ENCODE peak calls at places on chromosomes 6 and 20, in five cellular contexts. One of them, this sample, is unnamed.

GRCh38 chr6:12384417-12384912 is 94.3 kb downstream of the EDN1 start:
- DNase-seq in Peyer's patch: no peak
- DNase-seq in endothelial cell of umbilical vein: no peak
- DNase-seq in lower lobe of right lung: no peak
- DNase-seq in stomach: no peak
- DNase-seq in this sample: no peak

GRCh38 chr20:50924261-50924660 is 7.0 kb downstream of the ADNP start:
- DNase-seq in Peyer's patch: no peak
- DNase-seq in lower lobe of right lung: no peak
- DNase-seq in stomach: no peak
- DNase-seq in endothelial cell of umbilical vein: no peak
- DNase-seq in this sample: no peak

GRCh38 chr6:53961679-53962370 is 149.4 kb upstream of the MLIP start:
- DNase-seq in Peyer's patch: no peak
- DNase-seq in stomach: no peak
- DNase-seq in lower lobe of right lung: no peak
- DNase-seq in endothelial cell of umbilical vein: no peak
- DNase-seq in this sample: no peak

GRCh38 chr6:83431545-83432165 is 804 bp upstream of the ME1 start:
- DNase-seq in stomach: peak; percentile 48
- DNase-seq in Peyer's patch: peak; percentile 87
- DNase-seq in lower lobe of right lung: no peak
- DNase-seq in endothelial cell of umbilical vein: no peak
- DNase-seq in this sample: peak; percentile 41

GRCh38 chr6:27312146-27312949 is at the start of gene POM121L2:
- DNase-seq in stomach: peak; percentile 80
- DNase-seq in lower lobe of right lung: peak; percentile 69
- DNase-seq in Peyer's patch: peak; percentile 86
- DNase-seq in endothelial cell of umbilical vein: peak; percentile 65
- DNase-seq in this sample: peak; percentile 77

GRCh38 chr6:112269979-112270378 is 15.6 kb upstream of the LAMA4 start:
- DNase-seq in Peyer's patch: no peak
- DNase-seq in stomach: no peak
- DNase-seq in endothelial cell of umbilical vein: no peak
- DNase-seq in lower lobe of right lung: no peak
- DNase-seq in this sample: no peak

GRCh38 chr6:139402935-139403386 is 28.5 kb upstream of the CITED2 start:
- DNase-seq in Peyer's patch: no peak
- DNase-seq in lower lobe of right lung: no peak
- DNase-seq in stomach: no peak
- DNase-seq in endothelial cell of umbilical vein: peak; percentile 67
- DNase-seq in this sample: no peak

GRCh38 chr20:32969356-32970114 is 34.7 kb downstream of the SUN5 start:
- DNase-seq in endothelial cell of umbilical vein: no peak
- DNase-seq in Peyer's patch: peak; percentile 35
- DNase-seq in lower lobe of right lung: no peak
- DNase-seq in stomach: no peak
- DNase-seq in this sample: peak; percentile 7

GRCh38 chr6:72296375-72296774 is 325.5 kb upstream of the KCNQ5 start:
- DNase-seq in stomach: no peak
- DNase-seq in Peyer's patch: no peak
- DNase-seq in endothelial cell of umbilical vein: no peak
- DNase-seq in lower lobe of right lung: no peak
- DNase-seq in this sample: no peak

GRCh38 chr6:85674604-85675003 is 31.9 kb upstream of the SYNCRIP start:
- DNase-seq in stomach: no peak
- DNase-seq in lower lobe of right lung: no peak
- DNase-seq in Peyer's patch: no peak
- DNase-seq in endothelial cell of umbilical vein: no peak
- DNase-seq in this sample: no peak

GRCh38 chr6:41370488-41371111 is 35.2 kb downstream of the NCR2 start:
- DNase-seq in endothelial cell of umbilical vein: no peak
- DNase-seq in stomach: no peak
- DNase-seq in Peyer's patch: no peak
- DNase-seq in lower lobe of right lung: no peak
- DNase-seq in this sample: no peak

GRCh38 chr20:846894-847278 is 13.4 kb downstream of the FAM110A start:
- DNase-seq in endothelial cell of umbilical vein: no peak
- DNase-seq in stomach: no peak
- DNase-seq in lower lobe of right lung: peak; percentile 63
- DNase-seq in Peyer's patch: peak; percentile 75
- DNase-seq in this sample: no peak

GRCh38 chr6:13286185-13286584 is 42.2 kb downstream of the TBC1D7 start:
- DNase-seq in Peyer's patch: no peak
- DNase-seq in endothelial cell of umbilical vein: no peak
- DNase-seq in lower lobe of right lung: no peak
- DNase-seq in stomach: no peak
- DNase-seq in this sample: no peak

GRCh38 chr6:54856137-54856536 is 9.6 kb downstream of the FAM83B start:
- DNase-seq in endothelial cell of umbilical vein: no peak
- DNase-seq in Peyer's patch: peak; percentile 70
- DNase-seq in lower lobe of right lung: no peak
- DNase-seq in stomach: peak; percentile 44
- DNase-seq in this sample: no peak

DNA sequence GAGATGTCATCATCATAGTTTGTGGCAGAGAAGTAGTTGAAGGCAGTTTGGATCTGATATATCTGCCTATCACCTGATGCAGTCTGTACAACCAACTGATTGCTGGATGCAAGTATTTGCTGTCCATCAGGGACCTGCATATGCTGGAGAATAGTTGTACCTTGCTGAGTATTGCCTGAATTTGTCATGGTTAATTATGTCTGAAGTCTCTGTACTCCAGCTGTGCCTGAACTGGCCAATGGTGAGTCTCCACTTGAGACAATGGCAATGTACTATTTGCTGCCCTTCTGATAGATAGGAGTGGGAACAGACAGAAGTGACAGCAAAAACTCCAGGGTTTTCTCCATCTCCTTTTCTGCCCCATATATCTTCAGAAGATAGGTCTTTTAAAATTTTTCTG is 531.5 kb downstream of the EPHA7 start:
- DNase-seq in Peyer's patch: no peak
- DNase-seq in endothelial cell of umbilical vein: no peak
- DNase-seq in lower lobe of right lung: no peak
- DNase-seq in stomach: no peak
- DNase-seq in this sample: no peak
- H3K9me3 ChIP-seq in Peyer's patch: no peaks in the 10 kb centered on the region
- H3K9me3 ChIP-seq in endothelial cell of umbilical vein: no peaks in the 10 kb centered on the region
- H3K9me3 ChIP-seq in lower lobe of right lung: no peaks in the 10 kb centered on the region
- H3K9me3 ChIP-seq in stomach: peaks cover 35% of the 10 kb centered on the region
- H3K9me3 ChIP-seq in this sample: no peaks in the 10 kb centered on the region

GRCh38 chr6:96075826-96076225 is 60.1 kb downstream of the FUT9 start:
- DNase-seq in lower lobe of right lung: no peak
- DNase-seq in Peyer's patch: no peak
- DNase-seq in endothelial cell of umbilical vein: no peak
- DNase-seq in stomach: no peak
- DNase-seq in this sample: no peak
- H3K4me1 ChIP-seq in lower lobe of right lung: no peaks in the 10 kb centered on the region
- H3K4me1 ChIP-seq in Peyer's patch: no peaks in the 10 kb centered on the region
- H3K4me1 ChIP-seq in endothelial cell of umbilical vein: no peaks in the 10 kb centered on the region
- H3K4me1 ChIP-seq in stomach: no peaks in the 10 kb centered on the region
- H3K4me1 ChIP-seq in this sample: no peaks in the 10 kb centered on the region

DNA sequence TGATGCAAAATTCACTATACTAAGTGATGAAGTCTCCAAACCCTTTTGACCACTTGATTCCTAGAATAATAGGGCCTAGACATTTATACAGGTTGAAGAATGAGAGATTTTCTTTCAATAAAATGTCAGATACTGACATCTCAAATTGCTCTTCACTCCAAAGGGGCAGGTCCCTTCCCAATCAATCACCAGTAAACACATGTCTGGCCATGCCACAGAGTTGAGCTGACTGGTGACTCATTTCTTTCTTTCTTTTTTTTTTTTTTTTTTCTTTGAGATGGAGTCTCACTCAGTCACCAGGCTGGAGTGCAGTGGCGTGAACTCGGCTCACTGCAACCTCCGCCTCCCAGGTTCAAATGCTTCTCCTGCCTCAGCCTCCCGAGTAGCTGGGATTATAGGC is 388.6 kb upstream of the BTBD3 start:
- DNase-seq in lower lobe of right lung: no peak
- DNase-seq in stomach: no peak
- DNase-seq in Peyer's patch: no peak
- DNase-seq in endothelial cell of umbilical vein: no peak
- DNase-seq in this sample: no peak
- H3K9me3 ChIP-seq in lower lobe of right lung: peaks cover 8% of the 10 kb centered on the region
- H3K9me3 ChIP-seq in stomach: peaks cover 27% of the 10 kb centered on the region
- H3K9me3 ChIP-seq in Peyer's patch: no peaks in the 10 kb centered on the region
- H3K9me3 ChIP-seq in endothelial cell of umbilical vein: no peaks in the 10 kb centered on the region
- H3K9me3 ChIP-seq in this sample: no peaks in the 10 kb centered on the region

DNA sequence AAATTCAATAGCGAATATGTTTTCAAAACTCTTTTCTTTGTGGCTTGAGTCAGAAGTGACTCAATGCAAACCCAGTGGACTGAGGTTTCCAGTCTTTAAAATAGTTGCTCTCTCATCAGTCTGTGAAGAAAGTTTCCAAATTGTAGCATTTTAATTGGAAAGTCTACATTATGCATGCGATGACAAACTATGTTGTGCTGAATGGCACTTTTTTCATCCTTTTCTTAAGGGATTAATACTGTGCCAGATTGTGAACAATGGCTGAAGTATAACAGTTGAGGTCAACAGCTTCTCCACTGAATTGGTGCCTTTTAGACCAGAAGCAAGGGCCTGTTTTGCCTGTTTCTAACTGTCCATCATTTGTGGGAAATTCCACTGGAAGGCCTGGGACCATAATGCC is 377.1 kb downstream of the BTBD9 start:
- DNase-seq in stomach: no peak
- DNase-seq in lower lobe of right lung: no peak
- DNase-seq in Peyer's patch: no peak
- DNase-seq in endothelial cell of umbilical vein: peak; percentile 38
- DNase-seq in this sample: no peak
- H3K4me1 ChIP-seq in stomach: peaks cover 8% of the 10 kb centered on the region
- H3K4me1 ChIP-seq in lower lobe of right lung: peaks cover 4% of the 10 kb centered on the region
- H3K4me1 ChIP-seq in Peyer's patch: no peaks in the 10 kb centered on the region
- H3K4me1 ChIP-seq in endothelial cell of umbilical vein: peaks cover 39% of the 10 kb centered on the region
- H3K4me1 ChIP-seq in this sample: no peaks in the 10 kb centered on the region

DNA sequence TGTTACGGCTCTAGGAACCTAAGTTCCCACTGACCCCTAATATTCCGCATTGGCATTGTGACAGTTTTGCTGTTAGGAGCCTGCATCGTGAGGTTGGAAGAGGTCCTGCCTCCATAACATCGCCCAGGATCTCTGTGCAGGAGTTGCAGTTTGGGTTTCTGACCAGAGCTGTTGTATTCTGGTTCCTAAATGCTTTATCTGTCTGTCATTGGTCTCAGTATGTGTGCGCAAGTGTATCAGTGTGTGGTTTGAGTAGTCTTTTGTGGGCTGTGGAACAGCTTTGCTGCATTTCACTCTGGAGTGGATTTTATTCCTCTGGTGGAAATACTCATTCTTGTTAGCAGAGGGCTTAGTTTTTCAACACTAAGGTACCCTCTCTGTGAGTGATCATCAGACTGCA is 95.6 kb downstream of the CDYL start:
- DNase-seq in lower lobe of right lung: no peak
- DNase-seq in stomach: no peak
- DNase-seq in endothelial cell of umbilical vein: no peak
- DNase-seq in Peyer's patch: no peak
- DNase-seq in this sample: no peak
- H3K9me3 ChIP-seq in lower lobe of right lung: peaks cover 13% of the 10 kb centered on the region
- H3K9me3 ChIP-seq in stomach: peaks cover 13% of the 10 kb centered on the region
- H3K9me3 ChIP-seq in endothelial cell of umbilical vein: no peaks in the 10 kb centered on the region
- H3K9me3 ChIP-seq in Peyer's patch: no peaks in the 10 kb centered on the region
- H3K9me3 ChIP-seq in this sample: no peaks in the 10 kb centered on the region

DNA sequence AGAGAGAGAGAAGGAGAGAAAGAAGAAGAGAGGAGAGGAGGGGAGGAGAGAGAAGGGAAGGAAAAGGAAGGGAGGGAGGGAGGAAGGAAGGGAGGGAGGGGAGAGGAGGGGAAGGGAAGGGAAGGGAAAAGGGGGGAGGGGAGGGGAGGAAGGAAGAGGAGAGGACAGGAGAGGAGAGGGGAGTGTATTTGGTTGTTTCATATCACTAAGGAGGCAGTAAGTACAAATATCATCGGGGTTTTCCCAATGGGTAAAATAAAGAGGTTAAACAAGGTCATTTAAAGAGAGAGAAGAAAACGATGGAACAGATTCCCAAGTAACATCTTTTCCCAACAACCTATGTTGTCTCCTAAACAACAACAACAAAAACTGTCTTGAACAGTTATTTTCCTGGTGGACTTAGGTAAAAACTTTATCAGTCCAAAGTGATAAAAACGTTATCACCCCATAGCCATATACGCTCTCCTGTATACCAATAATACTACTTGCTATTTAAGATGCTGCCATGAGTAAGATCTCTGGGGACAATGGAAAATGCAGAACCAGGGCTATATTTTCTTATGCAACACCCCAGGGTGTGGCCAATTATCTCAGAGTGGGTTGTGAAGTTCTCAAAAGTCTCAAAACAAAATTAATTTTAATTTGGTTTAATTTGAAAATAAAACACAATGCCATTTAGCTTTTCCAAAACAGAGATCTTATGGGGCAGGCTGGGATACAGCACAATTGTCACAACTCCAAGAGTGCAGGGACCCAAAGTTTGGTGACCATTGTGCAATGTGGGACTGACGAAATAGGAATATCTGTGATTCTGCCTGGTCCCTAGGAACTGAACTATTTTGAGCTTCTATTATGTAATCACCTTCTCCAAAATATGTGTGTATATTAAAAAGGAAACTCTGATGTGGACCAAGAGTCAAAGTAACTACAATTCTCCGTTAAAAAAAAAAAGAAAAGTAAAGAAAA is 43.3 kb downstream of the MBOAT1 start:
- DNase-seq in endothelial cell of umbilical vein: no peak
- DNase-seq in stomach: no peak
- DNase-seq in lower lobe of right lung: no peak
- DNase-seq in Peyer's patch: no peak
- DNase-seq in this sample: no peak
- H3K4me1 ChIP-seq in endothelial cell of umbilical vein: no peaks in the 10 kb centered on the region
- H3K4me1 ChIP-seq in stomach: peaks cover 14% of the 10 kb centered on the region
- H3K4me1 ChIP-seq in lower lobe of right lung: peaks cover 16% of the 10 kb centered on the region
- H3K4me1 ChIP-seq in Peyer's patch: no peaks in the 10 kb centered on the region
- H3K4me1 ChIP-seq in this sample: no peaks in the 10 kb centered on the region

DNA sequence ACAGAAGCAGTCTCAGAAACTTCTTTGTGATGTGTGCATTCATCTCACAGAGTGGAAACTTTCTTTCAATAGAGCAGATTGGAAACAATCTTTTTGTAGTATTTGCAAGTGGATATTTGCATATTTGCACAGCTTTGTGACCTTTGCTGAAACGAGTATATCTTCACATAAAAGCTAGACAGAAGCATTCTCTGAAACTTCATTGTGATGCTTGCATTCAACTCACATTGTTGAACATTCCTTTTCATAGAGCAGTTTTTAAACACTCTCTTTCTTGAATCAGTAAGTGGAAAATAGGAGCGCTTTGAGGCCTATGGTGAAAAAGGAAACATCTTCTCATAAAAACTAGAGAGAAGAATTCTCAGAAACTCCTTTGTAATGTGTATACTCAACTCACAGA is 657.9 kb upstream of the ZNF337 start:
- DNase-seq in endothelial cell of umbilical vein: no peak
- DNase-seq in lower lobe of right lung: no peak
- DNase-seq in stomach: no peak
- DNase-seq in Peyer's patch: no peak
- DNase-seq in this sample: no peak
- H3K9me3 ChIP-seq in endothelial cell of umbilical vein: peaks cover 2% of the 10 kb centered on the region
- H3K9me3 ChIP-seq in lower lobe of right lung: peaks cover 3% of the 10 kb centered on the region
- H3K9me3 ChIP-seq in stomach: no peaks in the 10 kb centered on the region
- H3K9me3 ChIP-seq in Peyer's patch: no peaks in the 10 kb centered on the region
- H3K9me3 ChIP-seq in this sample: no peaks in the 10 kb centered on the region

GRCh38 chr20:10655723-10656122 is 18.1 kb downstream of the JAG1 start:
- DNase-seq in stomach: no peak
- DNase-seq in endothelial cell of umbilical vein: no peak
- DNase-seq in Peyer's patch: no peak
- DNase-seq in lower lobe of right lung: no peak
- DNase-seq in this sample: no peak
- H3K4me1 ChIP-seq in stomach: peaks cover 96% of the 10 kb centered on the region
- H3K4me1 ChIP-seq in endothelial cell of umbilical vein: peaks cover 30% of the 10 kb centered on the region
- H3K4me1 ChIP-seq in Peyer's patch: peaks cover 5% of the 10 kb centered on the region
- H3K4me1 ChIP-seq in lower lobe of right lung: peaks cover 57% of the 10 kb centered on the region
- H3K4me1 ChIP-seq in this sample: peaks cover 40% of the 10 kb centered on the region

This sample was measured in testis.